ENCODE peak calls at places on chromosomes 4 and X, in seven cellular contexts. One of them, this sample, is unnamed.

GRCh38 chr4:138609943-138610350 is 367.8 kb upstream of the SLC7A11 start:
- DNase-seq in left ventricle myocardium inferior: no peak
- DNase-seq in colonic mucosa: no peak
- DNase-seq in mesothelial cell of epicardium: no peak
- DNase-seq in cardiac fibroblast: peak; percentile 54
- DNase-seq in fibroblast of mammary gland: peak; percentile 69
- DNase-seq in foreskin keratinocyte: peak; percentile 71
- DNase-seq in this sample: peak; percentile 23

GRCh38 chr4:7190668-7191545 is 1.4 kb upstream of the SORCS2 start:
- DNase-seq in cardiac fibroblast: no peak
- DNase-seq in mesothelial cell of epicardium: no peak
- DNase-seq in fibroblast of mammary gland: no peak
- DNase-seq in foreskin keratinocyte: no peak
- DNase-seq in colonic mucosa: no peak
- DNase-seq in left ventricle myocardium inferior: no peak
- DNase-seq in this sample: no peak

GRCh38 chr4:27929141-27929540 is 1068.5 kb downstream of the STIM2 start:
- DNase-seq in colonic mucosa: no peak
- DNase-seq in left ventricle myocardium inferior: no peak
- DNase-seq in cardiac fibroblast: no peak
- DNase-seq in foreskin keratinocyte: peak; percentile 43
- DNase-seq in fibroblast of mammary gland: no peak
- DNase-seq in mesothelial cell of epicardium: no peak
- DNase-seq in this sample: no peak

GRCh38 chr4:6225469-6225868 is 25.1 kb upstream of the JAKMIP1 start:
- DNase-seq in foreskin keratinocyte: no peak
- DNase-seq in colonic mucosa: no peak
- DNase-seq in mesothelial cell of epicardium: peak; percentile 72
- DNase-seq in left ventricle myocardium inferior: no peak
- DNase-seq in cardiac fibroblast: peak; percentile 6
- DNase-seq in fibroblast of mammary gland: peak; percentile 14
- DNase-seq in this sample: peak; percentile 58

GRCh38 chrX:132740316-132741123 is 217.9 kb downstream of the HS6ST2 start:
- DNase-seq in left ventricle myocardium inferior: no peak
- DNase-seq in colonic mucosa: no peak
- DNase-seq in fibroblast of mammary gland: peak; percentile 0
- DNase-seq in foreskin keratinocyte: no peak
- DNase-seq in mesothelial cell of epicardium: no peak
- DNase-seq in cardiac fibroblast: peak; percentile 2
- DNase-seq in this sample: peak; percentile 28

GRCh38 chrX:70635669-70636068 is 191.0 kb downstream of the DLG3 start:
- DNase-seq in left ventricle myocardium inferior: no peak
- DNase-seq in mesothelial cell of epicardium: no peak
- DNase-seq in foreskin keratinocyte: no peak
- DNase-seq in cardiac fibroblast: no peak
- DNase-seq in colonic mucosa: no peak
- DNase-seq in fibroblast of mammary gland: no peak
- DNase-seq in this sample: no peak

GRCh38 chr4:85067342-85067741 is 100.9 kb upstream of the WDFY3 start:
- DNase-seq in foreskin keratinocyte: no peak
- DNase-seq in mesothelial cell of epicardium: no peak
- DNase-seq in colonic mucosa: no peak
- DNase-seq in fibroblast of mammary gland: peak; percentile 12
- DNase-seq in cardiac fibroblast: no peak
- DNase-seq in left ventricle myocardium inferior: no peak
- DNase-seq in this sample: no peak

GRCh38 chr4:83455300-83456183 is at the start of the genes HELQ and MRPS18C:
- DNase-seq in left ventricle myocardium inferior: peak; percentile 94
- DNase-seq in mesothelial cell of epicardium: peak; percentile 93
- DNase-seq in cardiac fibroblast: peak; percentile 99
- DNase-seq in colonic mucosa: peak; percentile 98
- DNase-seq in fibroblast of mammary gland: peak; percentile 99
- DNase-seq in foreskin keratinocyte: peak; percentile 97
- DNase-seq in this sample: peak; percentile 99

GRCh38 chr4:33149658-33150057 is 2429.5 kb downstream of the PCDH7 start:
- DNase-seq in mesothelial cell of epicardium: no peak
- DNase-seq in left ventricle myocardium inferior: no peak
- DNase-seq in colonic mucosa: no peak
- DNase-seq in fibroblast of mammary gland: no peak
- DNase-seq in cardiac fibroblast: no peak
- DNase-seq in foreskin keratinocyte: peak; percentile 86
- DNase-seq in this sample: peak; percentile 40

GRCh38 chr4:141643557-141643956 is 7.2 kb downstream of the IL15 start:
- DNase-seq in left ventricle myocardium inferior: no peak
- DNase-seq in foreskin keratinocyte: peak; percentile 90
- DNase-seq in fibroblast of mammary gland: peak; percentile 95
- DNase-seq in mesothelial cell of epicardium: no peak
- DNase-seq in cardiac fibroblast: no peak
- DNase-seq in colonic mucosa: no peak
- DNase-seq in this sample: peak; percentile 80

DNA sequence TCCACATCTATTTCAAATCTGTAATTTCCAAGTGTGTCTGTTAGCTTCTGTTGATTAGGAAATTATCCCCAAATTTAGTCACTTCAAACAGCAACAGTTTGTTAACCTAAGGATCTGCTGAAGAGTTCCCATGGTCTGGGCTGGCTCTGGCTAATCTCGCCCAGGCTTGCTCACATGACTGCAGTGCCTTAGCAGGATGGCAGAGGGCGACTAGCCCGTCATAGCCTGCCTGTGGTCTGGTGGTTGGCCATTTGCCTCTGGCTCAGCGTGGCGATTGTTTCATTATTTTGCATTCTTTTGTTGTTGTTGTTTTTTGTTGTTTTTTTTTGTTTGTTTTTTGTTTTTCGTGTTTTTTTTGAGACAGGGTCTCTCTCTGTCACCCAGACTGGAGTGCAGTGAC is 264.0 kb downstream of the TRIML1 start:
- DNase-seq in left ventricle myocardium inferior: no peak
- DNase-seq in fibroblast of mammary gland: peak; percentile 37
- DNase-seq in cardiac fibroblast: no peak
- DNase-seq in foreskin keratinocyte: no peak
- DNase-seq in colonic mucosa: no peak
- DNase-seq in mesothelial cell of epicardium: no peak
- DNase-seq in this sample: peak; percentile 11
- TF ChIP-seq CTCF in left ventricle myocardium inferior: no peak
- TF ChIP-seq CTCF in fibroblast of mammary gland: no peak
- TF ChIP-seq CTCF in cardiac fibroblast: no peak
- TF ChIP-seq CTCF in foreskin keratinocyte: peak; percentile 4
- TF ChIP-seq CTCF in colonic mucosa: no peak
- TF ChIP-seq CTCF in mesothelial cell of epicardium: no peak
- TF ChIP-seq CTCF in this sample: no peak

GRCh38 chr4:44738615-44739014 is 12.3 kb upstream of the GNPDA2 start:
- DNase-seq in cardiac fibroblast: peak; percentile 28
- DNase-seq in mesothelial cell of epicardium: no peak
- DNase-seq in left ventricle myocardium inferior: no peak
- DNase-seq in foreskin keratinocyte: peak; percentile 15
- DNase-seq in fibroblast of mammary gland: peak; percentile 18
- DNase-seq in colonic mucosa: no peak
- DNase-seq in this sample: peak; percentile 17
- TF ChIP-seq CTCF in cardiac fibroblast: peak; percentile 38
- TF ChIP-seq CTCF in mesothelial cell of epicardium: no peak
- TF ChIP-seq CTCF in left ventricle myocardium inferior: peak; percentile 36
- TF ChIP-seq CTCF in foreskin keratinocyte: no peak
- TF ChIP-seq CTCF in fibroblast of mammary gland: peak; percentile 47
- TF ChIP-seq CTCF in colonic mucosa: no peak
- TF ChIP-seq CTCF in this sample: peak; percentile 31

GRCh38 chr4:55617587-55618197 is 18.4 kb downstream of the NMU start:
- DNase-seq in left ventricle myocardium inferior: no peak
- DNase-seq in mesothelial cell of epicardium: no peak
- DNase-seq in fibroblast of mammary gland: no peak
- DNase-seq in foreskin keratinocyte: no peak
- DNase-seq in cardiac fibroblast: no peak
- DNase-seq in colonic mucosa: no peak
- DNase-seq in this sample: no peak

GRCh38 chr4:55615008-55615407 is 21.1 kb downstream of the NMU start:
- DNase-seq in cardiac fibroblast: no peak
- DNase-seq in mesothelial cell of epicardium: no peak
- DNase-seq in fibroblast of mammary gland: no peak
- DNase-seq in foreskin keratinocyte: peak; percentile 10
- DNase-seq in left ventricle myocardium inferior: no peak
- DNase-seq in colonic mucosa: no peak
- DNase-seq in this sample: no peak

GRCh38 chr4:55611358-55612059 is 19.5 kb upstream of the PDCL2 start:
- DNase-seq in foreskin keratinocyte: peak; percentile 64
- DNase-seq in mesothelial cell of epicardium: no peak
- DNase-seq in fibroblast of mammary gland: peak; percentile 4
- DNase-seq in left ventricle myocardium inferior: no peak
- DNase-seq in cardiac fibroblast: no peak
- DNase-seq in colonic mucosa: no peak
- DNase-seq in this sample: peak; percentile 60

GRCh38 chr4:55612341-55612740 is 20.3 kb upstream of the PDCL2 start:
- DNase-seq in mesothelial cell of epicardium: no peak
- DNase-seq in colonic mucosa: no peak
- DNase-seq in cardiac fibroblast: no peak
- DNase-seq in foreskin keratinocyte: peak; percentile 36
- DNase-seq in left ventricle myocardium inferior: no peak
- DNase-seq in fibroblast of mammary gland: no peak
- DNase-seq in this sample: no peak

DNA sequence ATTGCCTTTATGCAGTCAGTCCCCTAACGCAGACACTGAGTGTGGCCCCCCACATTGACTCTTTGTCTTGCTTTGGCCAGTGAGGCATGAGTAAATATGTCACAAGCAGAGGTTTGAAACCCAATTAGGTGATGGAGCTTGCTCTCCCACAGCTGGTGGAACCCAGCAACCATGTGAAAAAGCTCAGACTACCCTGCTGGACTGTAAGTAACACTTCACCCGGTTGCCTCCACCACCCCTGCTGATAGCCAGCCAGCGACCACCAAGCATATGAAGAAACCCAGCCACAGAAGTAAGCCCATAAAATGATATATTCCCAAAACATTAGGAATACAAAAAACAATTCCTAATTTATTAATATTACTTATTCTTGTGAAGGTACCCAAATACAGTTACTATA is 21.6 kb upstream of the PDCL2 start:
- DNase-seq in mesothelial cell of epicardium: no peak
- DNase-seq in foreskin keratinocyte: no peak
- DNase-seq in fibroblast of mammary gland: no peak
- DNase-seq in left ventricle myocardium inferior: no peak
- DNase-seq in colonic mucosa: no peak
- DNase-seq in cardiac fibroblast: no peak
- DNase-seq in this sample: no peak
- TF ChIP-seq CTCF in mesothelial cell of epicardium: no peak
- TF ChIP-seq CTCF in foreskin keratinocyte: no peak
- TF ChIP-seq CTCF in fibroblast of mammary gland: no peak
- TF ChIP-seq CTCF in left ventricle myocardium inferior: no peak
- TF ChIP-seq CTCF in colonic mucosa: no peak
- TF ChIP-seq CTCF in cardiac fibroblast: no peak
- TF ChIP-seq CTCF in this sample: no peak

GRCh38 chr4:97828646-97829045 is 314.6 kb downstream of the STPG2 start:
- DNase-seq in mesothelial cell of epicardium: no peak
- DNase-seq in foreskin keratinocyte: no peak
- DNase-seq in fibroblast of mammary gland: no peak
- DNase-seq in cardiac fibroblast: no peak
- DNase-seq in colonic mucosa: no peak
- DNase-seq in left ventricle myocardium inferior: no peak
- DNase-seq in this sample: no peak
- TF ChIP-seq CTCF in mesothelial cell of epicardium: no peak
- TF ChIP-seq CTCF in foreskin keratinocyte: no peak
- TF ChIP-seq CTCF in fibroblast of mammary gland: no peak
- TF ChIP-seq CTCF in cardiac fibroblast: no peak
- TF ChIP-seq CTCF in colonic mucosa: no peak
- TF ChIP-seq CTCF in left ventricle myocardium inferior: no peak
- TF ChIP-seq CTCF in this sample: no peak

DNA sequence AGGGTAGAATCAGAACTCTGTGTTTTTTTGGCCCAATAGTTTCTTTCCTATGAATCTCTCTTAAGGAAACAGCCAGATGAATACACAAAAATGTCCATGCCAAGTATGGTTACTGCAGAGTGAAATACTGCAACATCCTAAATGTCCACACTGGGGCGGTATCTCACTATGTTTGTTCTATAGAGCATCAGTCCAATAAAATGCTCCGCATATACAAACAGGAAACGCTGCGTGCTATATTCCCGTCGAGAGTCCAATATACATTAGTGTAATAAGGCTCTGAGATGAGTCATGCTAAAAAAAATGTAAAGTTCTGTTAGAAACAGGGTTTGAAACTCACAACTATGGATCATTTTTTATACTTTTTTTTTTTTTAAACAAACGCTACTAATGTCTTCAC is 72.9 kb upstream of the ENOX2 start:
- DNase-seq in foreskin keratinocyte: peak; percentile 26
- DNase-seq in cardiac fibroblast: peak; percentile 51
- DNase-seq in colonic mucosa: peak; percentile 42
- DNase-seq in fibroblast of mammary gland: peak; percentile 62
- DNase-seq in left ventricle myocardium inferior: no peak
- DNase-seq in mesothelial cell of epicardium: peak; percentile 54
- DNase-seq in this sample: peak; percentile 63
- TF ChIP-seq CTCF in foreskin keratinocyte: peak; percentile 66
- TF ChIP-seq CTCF in cardiac fibroblast: peak; percentile 47
- TF ChIP-seq CTCF in colonic mucosa: peak; percentile 52
- TF ChIP-seq CTCF in fibroblast of mammary gland: peak; percentile 64
- TF ChIP-seq CTCF in left ventricle myocardium inferior: peak; percentile 58
- TF ChIP-seq CTCF in mesothelial cell of epicardium: peak; percentile 73
- TF ChIP-seq CTCF in this sample: peak; percentile 65

GRCh38 chr4:158896459-158897238 is 127.8 kb downstream of the FNIP2 start:
- DNase-seq in left ventricle myocardium inferior: no peak
- DNase-seq in colonic mucosa: no peak
- DNase-seq in cardiac fibroblast: peak; percentile 78
- DNase-seq in fibroblast of mammary gland: no peak
- DNase-seq in foreskin keratinocyte: no peak
- DNase-seq in mesothelial cell of epicardium: no peak
- DNase-seq in this sample: no peak
- TF ChIP-seq CTCF in left ventricle myocardium inferior: no peak
- TF ChIP-seq CTCF in colonic mucosa: no peak
- TF ChIP-seq CTCF in cardiac fibroblast: no peak
- TF ChIP-seq CTCF in fibroblast of mammary gland: no peak
- TF ChIP-seq CTCF in foreskin keratinocyte: no peak
- TF ChIP-seq CTCF in mesothelial cell of epicardium: no peak
- TF ChIP-seq CTCF in this sample: no peak

This sample was measured in MCF 10A.